ENCODE peak calls at places on chromosomes 7 and 10, in ten cellular contexts. X, R, N, G, E, K, O, M, J and B are unnamed samples.
A peak's percentile ranks its signal among the peaks of the same experiment; 100 is the strongest.

GRCh38 chr7:99407849-99408346 is 499 bp downstream of the PDAP1 start:
- DNase-seq in X (no peak), R (peak; percentile 93), N (no peak), G (peak; percentile 30), E (peak; percentile 87), K (no peak), O (peak; percentile 33), M (peak; percentile 47), J (peak; percentile 44), B (peak; percentile 24)

GRCh38 chr7:120862987-120863386 is 5.0 kb upstream of the TSPAN12 start:
- DNase-seq in X (no peak), R (no peak), N (no peak), G (no peak), E (no peak), K (no peak), O (no peak), M (peak; percentile 31), J (no peak), B (no peak)

GRCh38 chr7:135831451-135832220 is 83.0 kb upstream of the FAM180A start:
- DNase-seq in X (no peak), R (no peak), N (no peak), G (no peak), E (no peak), K (no peak), O (no peak), M (peak; percentile 26), J (no peak), B (no peak)

GRCh38 chr7:4025694-4026615 is 656.1 kb upstream of the FOXK1 start:
- DNase-seq in X (no peak), R (no peak), N (no peak), G (no peak), E (no peak), K (no peak), O (no peak), M (no peak), J (no peak), B (no peak)

GRCh38 chr7:22150221-22150620 is 204.5 kb upstream of the CDCA7L start:
- DNase-seq in X (no peak), R (peak; percentile 41), N (no peak), G (no peak), E (no peak), K (no peak), O (no peak), M (peak; percentile 48), J (no peak), B (no peak)

GRCh38 chr7:35802102-35802466 is 1.2 kb downstream of the SEPTIN7 start:
- DNase-seq in X (no peak), R (no peak), N (no peak), G (no peak), E (no peak), K (no peak), O (no peak), M (no peak), J (no peak), B (no peak)

GRCh38 chr10:119118231-119118630 is 14.3 kb downstream of the DENND10 start:
- DNase-seq in X (no peak), R (no peak), N (no peak), G (no peak), E (no peak), K (no peak), O (no peak), M (no peak), J (no peak), B (no peak)

GRCh38 chr7:149819961-149820340 is 18.2 kb upstream of the ZNF862 start:
- DNase-seq in X (no peak), R (no peak), N (no peak), G (no peak), E (no peak), K (no peak), O (no peak), M (no peak), J (no peak), B (no peak)

GRCh38 chr7:44267719-44268413 is 57.5 kb downstream of the CAMK2B start:
- DNase-seq in X (no peak), R (no peak), N (no peak), G (no peak), E (no peak), K (no peak), O (no peak), M (no peak), J (no peak), B (no peak)

GRCh38 chr7:22669692-22670421 is 57.1 kb upstream of the IL6 start:
- DNase-seq in X (no peak), R (peak; percentile 24), N (no peak), G (no peak), E (no peak), K (no peak), O (no peak), M (no peak), J (no peak), B (no peak)

GRCh38 chr10:48573045-48573444 is 31.8 kb downstream of the ARHGAP22 start:
- DNase-seq in X (no peak), R (no peak), N (no peak), G (no peak), E (no peak), K (no peak), O (no peak), M (no peak), J (no peak), B (no peak)

GRCh38 chr10:14784459-14785055 is 9.9 kb upstream of the FAM107B start:
- DNase-seq in X (no peak), R (no peak), N (no peak), G (no peak), E (no peak), K (no peak), O (no peak), M (no peak), J (no peak), B (no peak)

GRCh38 chr7:158704524-158705233 is at the start of gene NCAPG2:
- DNase-seq in X (peak; percentile 85), R (peak; percentile 96), N (peak; percentile 97), G (peak; percentile 96), E (peak; percentile 100), K (peak; percentile 91), O (peak; percentile 98), M (peak; percentile 97), J (peak; percentile 100), B (peak; percentile 98)

GRCh38 chr7:42770106-42770505 is 141.8 kb downstream of the C7orf25 start:
- DNase-seq in X (no peak), R (peak; percentile 20), N (no peak), G (no peak), E (no peak), K (no peak), O (no peak), M (peak; percentile 34), J (no peak), B (no peak)

GRCh38 chr10:74502963-74503608 is 323.3 kb upstream of the KAT6B start:
- DNase-seq in X (no peak), R (peak; percentile 82), N (no peak), G (no peak), E (no peak), K (peak; percentile 6), O (no peak), M (peak; percentile 93), J (no peak), B (no peak)

GRCh38 chr10:133489816-133490588 is 36.3 kb downstream of the SCART1 start:
- DNase-seq in X (no peak), R (no peak), N (no peak), G (no peak), E (no peak), K (no peak), O (no peak), M (no peak), J (no peak), B (no peak)

GRCh38 chr10:75294866-75295692 is 59.3 kb upstream of the COMTD1 start:
- DNase-seq in X (peak; percentile 0), R (peak; percentile 92), N (peak; percentile 33), G (peak; percentile 29), E (peak; percentile 90), K (no peak), O (peak; percentile 56), M (peak; percentile 65), J (peak; percentile 72), B (peak; percentile 75)

GRCh38 chr7:100087055-100087750 is 1.6 kb upstream of the COPS6 start:
- DNase-seq in X (no peak), R (peak; percentile 97), N (no peak), G (no peak), E (no peak), K (peak; percentile 78), O (no peak), M (peak; percentile 97), J (no peak), B (peak; percentile 8)

GRCh38 chr10:125707852-125708468 is 11.5 kb upstream of the EDRF1 start:
- DNase-seq in X (no peak), R (peak; percentile 22), N (no peak), G (no peak), E (no peak), K (no peak), O (no peak), M (peak; percentile 42), J (no peak), B (no peak)

GRCh38 chr10:69567920-69568319 is 5.3 kb downstream of the NEUROG3 start:
- DNase-seq in X (no peak), R (peak; percentile 53), N (no peak), G (no peak), E (peak; percentile 69), K (no peak), O (peak; percentile 10), M (no peak), J (peak; percentile 48), B (peak; percentile 17)

GRCh38 chr10:102675887-102676616 is 31.8 kb downstream of the TRIM8 start:
- DNase-seq in X (no peak), R (peak; percentile 84), N (no peak), G (no peak), E (no peak), K (no peak), O (no peak), M (peak; percentile 80), J (no peak), B (no peak)

GRCh38 chr7:78090616-78091015 is 292.0 kb downstream of the PHTF2 start:
- DNase-seq in X (no peak), R (peak; percentile 8), N (no peak), G (no peak), E (no peak), K (no peak), O (peak; percentile 3), M (no peak), J (no peak), B (no peak)

GRCh38 chr10:106577266-106577665 is 587.2 kb downstream of the SORCS1 start:
- DNase-seq in X (no peak), R (peak; percentile 48), N (no peak), G (no peak), E (no peak), K (no peak), O (no peak), M (peak; percentile 76), J (no peak), B (peak; percentile 70)

GRCh38 chr10:10886861-10887539 is 130.7 kb upstream of the CELF2 start:
- DNase-seq in X (no peak), R (no peak), N (no peak), G (no peak), E (no peak), K (no peak), O (no peak), M (no peak), J (no peak), B (no peak)

GRCh38 chr10:106705576-106706526 is 458.7 kb downstream of the SORCS1 start:
- DNase-seq in X (no peak), R (peak; percentile 63), N (no peak), G (no peak), E (no peak), K (no peak), O (peak; percentile 50), M (peak; percentile 49), J (no peak), B (peak; percentile 4)

GRCh38 chr7:77439572-77439971 is 23.4 kb upstream of the GSAP start:
- DNase-seq in X (no peak), R (peak; percentile 37), N (no peak), G (no peak), E (peak; percentile 61), K (no peak), O (peak; percentile 71), M (peak; percentile 50), J (peak; percentile 48), B (no peak)

GRCh38 chr7:101631224-101631714 is 2.2 kb upstream of the MYL10 start:
- DNase-seq in X (no peak), R (no peak), N (no peak), G (no peak), E (no peak), K (no peak), O (no peak), M (peak; percentile 48), J (no peak), B (no peak)

GRCh38 chr7:115816318-115816974 is 214.1 kb downstream of the TFEC start:
- DNase-seq in X (no peak), R (no peak), N (no peak), G (no peak), E (no peak), K (no peak), O (no peak), M (no peak), J (no peak), B (no peak)